ENCODE peak calls at places on chromosomes 3 and 15, in seven cellular contexts. U is neural progenitor cell, J is astrocyte of the spinal cord, P is fibroblast of mammary gland, E is AG04450, B is tibial nerve, M is HCT116. X is an unnamed sample.

GRCh38 chr15:88623061-88623460 is 1.9 kb downstream of the AEN start:
- DNase-seq in P (peak), E (peak), J (peak), B (no peak), M (peak), U (no peak), X (no peak)

GRCh38 chr3:85846940-85847339 is 888.2 kb downstream of the CADM2 start:
- DNase-seq in J (no peak), M (no peak), E (no peak), P (no peak), B (no peak), U (no peak), X (no peak)

GRCh38 chr3:44983413-44984040 is 7.5 kb downstream of the EXOSC7 start:
- DNase-seq in B (no peak), U (no peak), E (no peak), P (no peak), M (no peak), J (no peak), X (no peak)

GRCh38 chr3:193873802-193874201 is 262.1 kb upstream of the HES1 start:
- DNase-seq in P (no peak), E (no peak), M (no peak), B (no peak), J (no peak), U (no peak), X (no peak)

GRCh38 chr3:71725279-71725991 is at the start of gene EIF4E3:
- DNase-seq in B (no peak), J (no peak), U (peak), P (peak), E (no peak), M (no peak), X (peak)

GRCh38 chr15:39362832-39363561 is 217.9 kb upstream of the THBS1 start:
- DNase-seq in B (no peak), J (peak), M (no peak), P (peak), E (peak), U (no peak), X (no peak)

GRCh38 chr3:46829699-46830208 is 33.5 kb downstream of the MYL3 start:
- DNase-seq in P (no peak), M (no peak), E (no peak), J (no peak), B (no peak), U (no peak), X (no peak)

GRCh38 chr3:146130881-146131371 is 30.1 kb downstream of the PLOD2 start:
- DNase-seq in M (no peak), J (peak), E (no peak), B (no peak), U (no peak), P (peak), X (no peak)

GRCh38 chr3:42652251-42652610 is 1.3 kb upstream of the ZBTB47 start:
- DNase-seq in M (no peak), B (no peak), E (no peak), P (no peak), U (no peak), J (no peak), X (no peak)

GRCh38 chr15:40302288-40302886 is 5.3 kb downstream of the PLCB2 start:
- DNase-seq in U (no peak), M (no peak), B (no peak), E (no peak), P (no peak), J (no peak), X (no peak)

GRCh38 chr3:196440696-196441095 is 8.5 kb upstream of the UBXN7 start:
- DNase-seq in P (peak), U (no peak), M (no peak), E (no peak), J (no peak), B (no peak), X (no peak)

GRCh38 chr3:40181182-40181581 is 128.3 kb upstream of the EIF1B start:
- DNase-seq in J (no peak), M (no peak), B (no peak), U (no peak), E (no peak), P (no peak), X (no peak)

GRCh38 chr15:67120009-67120838 is 54.8 kb downstream of the SMAD3 start:
- DNase-seq in U (no peak), J (no peak), E (no peak), M (no peak), P (no peak), B (no peak), X (no peak)

GRCh38 chr3:126351086-126351770 is 6.0 kb downstream of the KLF15 start:
- DNase-seq in M (no peak), U (no peak), E (no peak), P (no peak), J (no peak), B (no peak), X (no peak)

GRCh38 chr15:70523634-70524033 is 239.7 kb downstream of the UACA start:
- DNase-seq in E (no peak), P (no peak), B (no peak), J (no peak), U (no peak), M (no peak), X (peak)

GRCh38 chr15:51649659-51650521 is 27.3 kb upstream of the DMXL2 start:
- DNase-seq in B (peak), M (peak), U (peak), J (peak), E (peak), P (peak), X (no peak)

GRCh38 chr3:30638685-30639412 is 32.4 kb downstream of the TGFBR2 start:
- DNase-seq in P (peak), U (no peak), M (no peak), E (no peak), B (no peak), J (no peak), X (no peak)

GRCh38 chr3:115699741-115700140 is 76.4 kb downstream of the GAP43 start:
- DNase-seq in J (peak), P (peak), M (no peak), U (no peak), B (no peak), E (no peak), X (no peak)

GRCh38 chr15:98866503-98866902 is 141.1 kb downstream of the PGPEP1L start:
- DNase-seq in M (no peak), P (peak), E (no peak), B (no peak), J (peak), U (no peak), X (no peak)

GRCh38 chr15:68700395-68701123 is 120.1 kb downstream of the ANP32A start:
- DNase-seq in J (peak), U (peak), P (peak), B (no peak), E (peak), M (no peak), X (no peak)

GRCh38 chr3:89314454-89314853 is 207.0 kb downstream of the EPHA3 start:
- DNase-seq in E (no peak), B (no peak), M (no peak), J (peak), U (peak), P (peak), X (no peak)

GRCh38 chr3:21447471-21448205 is 303.4 kb downstream of the ZNF385D start:
- DNase-seq in B (no peak), P (peak), J (peak), E (no peak), M (no peak), U (no peak), X (no peak)

GRCh38 chr3:106339551-106339950 is 470.7 kb upstream of the CBLB start:
- DNase-seq in P (peak), E (no peak), M (no peak), U (no peak), J (no peak), B (no peak), X (no peak)

GRCh38 chr15:73518180-73518862 is 75.4 kb downstream of the REC114 start:
- DNase-seq in J (no peak), M (no peak), B (no peak), E (no peak), P (no peak), U (peak), X (no peak)

GRCh38 chr3:127491909-127492308 is 98.6 kb downstream of the TPRA1 start:
- DNase-seq in U (no peak), B (no peak), P (no peak), J (no peak), M (no peak), E (no peak), X (no peak)

GRCh38 chr3:186932281-186933181 is 2.2 kb downstream of the ST6GAL1 start:
- DNase-seq in J (no peak), U (peak), B (no peak), P (no peak), M (no peak), E (no peak), X (no peak)
- H3K4me3 ChIP-seq in J (peak), U (peak), B (peak), P (no peak), M (no peak), E (peak), X (peak)

DNA sequence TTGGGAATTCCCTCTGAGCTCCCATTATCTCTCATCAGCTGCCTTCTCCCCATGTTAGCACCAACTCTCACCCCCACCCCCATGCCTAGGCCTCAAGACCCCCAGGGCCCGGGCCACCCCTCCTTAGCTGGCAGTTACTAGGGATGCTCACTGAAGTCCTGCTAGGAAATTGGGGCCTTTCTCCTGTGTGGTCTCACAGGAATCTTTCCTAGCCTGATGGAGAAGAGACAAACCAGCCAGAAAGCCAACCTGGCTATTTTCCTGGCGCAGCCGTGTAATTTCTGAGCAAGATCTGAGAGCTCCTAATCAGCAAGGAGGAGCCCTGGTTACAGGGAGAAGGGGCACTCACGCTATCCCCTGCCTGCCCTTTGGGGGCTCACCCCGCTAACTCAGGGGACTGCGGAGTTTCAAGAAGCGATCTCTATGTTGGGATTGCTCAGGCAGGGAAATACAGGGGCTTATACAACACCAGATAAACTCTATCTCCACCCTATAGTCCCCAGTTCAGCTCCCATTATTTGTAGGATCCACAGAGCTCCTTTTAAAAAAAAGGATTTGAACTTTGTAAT is 25.1 kb downstream of the NR2F2 start:
- DNase-seq in B (no peak), P (no peak), U (peak), E (no peak), J (no peak), M (no peak), X (no peak)
- H3K4me3 ChIP-seq in B (peak), P (no peak), U (peak), E (peak), J (no peak), M (no peak), X (no peak)

GRCh38 chr3:48561045-48561736 is 2.4 kb downstream of the UCN2 start:
- DNase-seq in B (no peak), P (peak), M (no peak), E (no peak), J (peak), U (peak), X (peak)
- H3K4me3 ChIP-seq in B (no peak), P (no peak), M (no peak), E (peak), J (peak), U (peak), X (peak)

GRCh38 chr15:43488790-43489585 is 4.0 kb downstream of the TP53BP1 start:
- DNase-seq in E (no peak), M (no peak), P (no peak), U (no peak), J (no peak), B (no peak), X (no peak)

GRCh38 chr15:43498988-43499387 is 6.0 kb upstream of the TP53BP1 start:
- DNase-seq in U (no peak), M (no peak), B (no peak), J (no peak), E (no peak), P (no peak), X (no peak)

GRCh38 chr15:43492266-43492665 is 690 bp downstream of the TP53BP1 start:
- DNase-seq in B (no peak), J (no peak), P (no peak), M (no peak), U (peak), E (no peak), X (no peak)

GRCh38 chr15:43492673-43493601 is at the start of gene TP53BP1:
- DNase-seq in P (peak), U (peak), J (peak), E (peak), M (peak), B (peak), X (peak)

GRCh38 chr15:43493687-43494472 is 924 bp upstream of the TP53BP1 start:
- DNase-seq in J (no peak), E (no peak), U (no peak), B (no peak), M (no peak), P (no peak), X (no peak)
- H3K4me3 ChIP-seq in J (peak), E (peak), U (peak), B (peak), M (peak), P (peak), X (peak)

DNA sequence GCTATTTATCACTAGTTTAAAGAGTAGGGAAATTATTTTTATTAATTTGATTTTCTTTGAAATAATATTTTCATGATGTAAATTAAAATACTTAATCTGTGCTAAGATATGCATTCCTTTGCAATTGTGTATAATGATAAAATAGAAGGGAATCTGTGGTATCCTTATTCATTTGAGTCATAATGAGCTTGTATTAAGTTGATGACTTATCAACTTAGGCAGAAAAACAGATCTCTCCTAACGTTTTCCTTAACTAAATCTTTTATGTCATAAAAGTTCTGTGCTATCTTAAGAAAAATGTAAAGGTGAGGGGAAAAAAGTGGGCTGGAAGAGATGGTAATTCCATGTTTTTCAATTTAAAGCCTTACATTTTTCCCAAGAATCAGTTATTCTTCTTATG is 1.9 kb downstream of the FGF7 start:
- DNase-seq in M (no peak), B (no peak), J (no peak), U (no peak), P (peak), E (no peak), X (no peak)
- H3K4me3 ChIP-seq in M (no peak), B (peak), J (no peak), U (no peak), P (peak), E (peak), X (peak)

GRCh38 chr3:87270908-87271727 is 5.3 kb downstream of the POU1F1 start:
- DNase-seq in P (no peak), M (no peak), B (no peak), U (no peak), E (no peak), J (no peak), X (no peak)

GRCh38 chr3:87272718-87273337 is 3.6 kb downstream of the POU1F1 start:
- DNase-seq in B (no peak), M (no peak), J (no peak), E (no peak), P (no peak), U (no peak), X (no peak)

DNA sequence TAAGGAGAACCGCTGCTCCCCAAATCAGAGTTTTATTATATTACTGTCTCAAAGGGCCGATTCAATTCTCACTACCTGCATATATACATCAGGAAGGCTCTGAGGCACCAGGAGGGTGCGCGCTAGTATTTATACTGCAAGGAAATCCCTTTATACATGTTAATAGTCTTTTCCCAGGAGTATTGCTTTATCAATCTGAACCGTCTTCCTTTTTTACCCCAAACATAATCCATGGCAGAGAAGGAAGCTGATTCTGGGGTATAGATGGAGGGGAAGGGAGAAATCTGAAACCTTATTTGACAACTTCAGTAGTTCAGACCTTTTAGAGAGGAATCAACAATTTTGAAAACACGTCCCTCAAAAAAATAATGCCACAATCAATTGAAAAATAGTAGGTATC is at the start of gene POU1F1:
- DNase-seq in J (no peak), U (no peak), M (no peak), B (no peak), P (no peak), E (no peak), X (no peak)
- H3K4me3 ChIP-seq in J (no peak), U (no peak), M (no peak), B (no peak), P (no peak), E (no peak), X (no peak)

DNA sequence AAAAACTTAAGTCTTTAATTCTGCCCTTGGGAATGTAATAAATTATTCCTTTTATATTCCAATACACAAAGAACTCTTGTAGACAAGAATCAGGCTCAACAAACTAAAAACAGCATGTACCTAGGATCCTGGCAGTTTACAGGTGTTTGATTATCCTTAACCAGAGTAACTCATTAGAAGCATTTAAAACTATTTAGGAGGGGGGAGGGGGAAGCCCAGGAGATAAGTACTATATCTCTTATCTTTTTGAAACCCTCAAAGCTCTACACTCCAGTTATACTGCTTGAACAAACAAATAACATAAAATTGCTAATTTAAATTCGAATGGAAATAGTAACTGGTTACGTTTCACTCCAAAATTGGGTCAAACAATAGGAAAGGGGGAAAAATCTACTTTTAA is 1.9 kb downstream of the CNBP start:
- DNase-seq in U (no peak), J (no peak), E (no peak), M (no peak), P (no peak), B (no peak), X (no peak)
- H3K4me3 ChIP-seq in U (peak), J (peak), E (peak), M (peak), P (peak), B (peak), X (peak)

GRCh38 chr15:48643236-48643635 is 2.3 kb downstream of the FBN1 start:
- DNase-seq in B (no peak), U (no peak), M (no peak), P (peak), E (no peak), J (no peak), X (no peak)
- H3K4me3 ChIP-seq in B (peak), U (peak), M (no peak), P (peak), E (peak), J (peak), X (peak)